ENCODE peak calls at places on chromosome 15, in seven cellular contexts. I, X, Z, N, T, B and K are unnamed samples.

GRCh38 chr15:69145694-69146492 is 14.5 kb upstream of the GLCE start:
- DNase-seq in I (no peak), X (no peak), Z (no peak), N (no peak), T (no peak), B (no peak), K (no peak)

GRCh38 chr15:29904731-29905417 is 82.6 kb upstream of the TJP1 start:
- DNase-seq in I (no peak), X (no peak), Z (no peak), N (no peak), T (no peak), B (no peak), K (no peak)

GRCh38 chr15:100216177-100216576 is 125.6 kb downstream of the ADAMTS17 start:
- DNase-seq in I (no peak), X (no peak), Z (peak; percentile 67), N (no peak), T (no peak), B (no peak), K (peak; percentile 22)

GRCh38 chr15:57914350-57915055 is 151.0 kb downstream of the ALDH1A2 start:
- DNase-seq in I (no peak), X (no peak), Z (no peak), N (peak; percentile 56), T (peak; percentile 28), B (no peak), K (no peak)

GRCh38 chr15:41936649-41937567 is 35.4 kb downstream of the EHD4 start:
- DNase-seq in I (no peak), X (peak; percentile 48), Z (peak; percentile 75), N (peak; percentile 46), T (no peak), B (no peak), K (no peak)

GRCh38 chr15:34341922-34342736 is 807 bp downstream of the NOP10 start:
- DNase-seq in I (no peak), X (no peak), Z (no peak), N (no peak), T (no peak), B (no peak), K (no peak)

GRCh38 chr15:35327789-35328188 is 218.2 kb downstream of the DPH6 start:
- DNase-seq in I (no peak), X (no peak), Z (no peak), N (no peak), T (no peak), B (no peak), K (no peak)

GRCh38 chr15:76932090-76932966 is 779 bp downstream of the RCN2 start:
- DNase-seq in I (no peak), X (no peak), Z (no peak), N (no peak), T (no peak), B (no peak), K (no peak)

GRCh38 chr15:70512772-70513362 is 250.5 kb downstream of the UACA start:
- DNase-seq in I (no peak), X (peak; percentile 50), Z (no peak), N (peak; percentile 50), T (no peak), B (no peak), K (no peak)

GRCh38 chr15:52018693-52019393 is at the start of gene MAPK6:
- DNase-seq in I (peak; percentile 71), X (peak; percentile 97), Z (peak; percentile 95), N (peak; percentile 95), T (peak; percentile 100), B (peak; percentile 93), K (peak; percentile 98)

GRCh38 chr15:43872416-43873020 is 45.7 kb downstream of the WDR76 start:
- DNase-seq in I (peak; percentile 4), X (no peak), Z (no peak), N (peak; percentile 11), T (no peak), B (no peak), K (peak; percentile 27)

GRCh38 chr15:72423256-72423655 is 25.2 kb downstream of the TMEM202 start:
- DNase-seq in I (no peak), X (no peak), Z (no peak), N (no peak), T (no peak), B (no peak), K (no peak)

GRCh38 chr15:65583701-65584100 is 27.2 kb downstream of the INTS14 start:
- DNase-seq in I (peak; percentile 28), X (no peak), Z (no peak), N (peak; percentile 13), T (no peak), B (no peak), K (no peak)

GRCh38 chr15:39583586-39584265 is 2.8 kb downstream of the THBS1 start:
- DNase-seq in I (no peak), X (no peak), Z (no peak), N (peak; percentile 75), T (no peak), B (no peak), K (no peak)

GRCh38 chr15:77013786-77014136 is 18.8 kb downstream of the PSTPIP1 start:
- DNase-seq in I (no peak), X (peak; percentile 49), Z (no peak), N (peak; percentile 53), T (no peak), B (no peak), K (no peak)

GRCh38 chr15:43751885-43752284 is 5.6 kb downstream of the PDIA3 start:
- DNase-seq in I (no peak), X (no peak), Z (no peak), N (no peak), T (no peak), B (no peak), K (no peak)

GRCh38 chr15:100309984-100310291 is 31.8 kb downstream of the ADAMTS17 start:
- DNase-seq in I (no peak), X (no peak), Z (no peak), N (no peak), T (no peak), B (no peak), K (no peak)

GRCh38 chr15:29887719-29888118 is 65.5 kb upstream of the TJP1 start:
- DNase-seq in I (no peak), X (no peak), Z (no peak), N (no peak), T (no peak), B (no peak), K (no peak)

GRCh38 chr15:91385301-91385700 is 285.2 kb downstream of the SV2B start:
- DNase-seq in I (no peak), X (no peak), Z (no peak), N (no peak), T (no peak), B (no peak), K (no peak)

GRCh38 chr15:45037936-45038335 is 14.9 kb downstream of the SORD start:
- DNase-seq in I (no peak), X (no peak), Z (no peak), N (no peak), T (no peak), B (no peak), K (no peak)
- H3K36me3 ChIP-seq in I (no peaks in the 10 kb centered on the region), X (no peaks in the 10 kb centered on the region), Z (peaks cover 6% of the 10 kb centered on the region), N (no peaks in the 10 kb centered on the region), T (no peaks in the 10 kb centered on the region), B (no peaks in the 10 kb centered on the region), K (no peaks in the 10 kb centered on the region)

GRCh38 chr15:96330450-96331140 is at the start of gene NR2F2:
- DNase-seq in I (peak; percentile 53), X (peak; percentile 98), Z (peak; percentile 95), N (peak; percentile 94), T (peak; percentile 98), B (peak; percentile 98), K (peak; percentile 97)
- TF ChIP-seq EP300 in I (no peak), X (no peak), Z (no peak), N (no peak), T (no peak), B (peak; percentile 63), K (peak; percentile 57)

GRCh38 chr15:64138542-64138941 is 13.0 kb upstream of the SNX22 start:
- DNase-seq in I (no peak), X (no peak), Z (no peak), N (no peak), T (no peak), B (no peak), K (no peak)

GRCh38 chr15:64144192-64144564 is 7.4 kb upstream of the SNX22 start:
- DNase-seq in I (no peak), X (no peak), Z (peak; percentile 40), N (no peak), T (no peak), B (no peak), K (peak; percentile 9)

GRCh38 chr15:64144565-64145281 is 6.8 kb upstream of the SNX22 start:
- DNase-seq in I (peak; percentile 79), X (no peak), Z (no peak), N (no peak), T (no peak), B (no peak), K (no peak)

GRCh38 chr15:64143276-64143675 is 8.3 kb upstream of the SNX22 start:
- DNase-seq in I (no peak), X (no peak), Z (no peak), N (no peak), T (no peak), B (no peak), K (no peak)

DNA sequence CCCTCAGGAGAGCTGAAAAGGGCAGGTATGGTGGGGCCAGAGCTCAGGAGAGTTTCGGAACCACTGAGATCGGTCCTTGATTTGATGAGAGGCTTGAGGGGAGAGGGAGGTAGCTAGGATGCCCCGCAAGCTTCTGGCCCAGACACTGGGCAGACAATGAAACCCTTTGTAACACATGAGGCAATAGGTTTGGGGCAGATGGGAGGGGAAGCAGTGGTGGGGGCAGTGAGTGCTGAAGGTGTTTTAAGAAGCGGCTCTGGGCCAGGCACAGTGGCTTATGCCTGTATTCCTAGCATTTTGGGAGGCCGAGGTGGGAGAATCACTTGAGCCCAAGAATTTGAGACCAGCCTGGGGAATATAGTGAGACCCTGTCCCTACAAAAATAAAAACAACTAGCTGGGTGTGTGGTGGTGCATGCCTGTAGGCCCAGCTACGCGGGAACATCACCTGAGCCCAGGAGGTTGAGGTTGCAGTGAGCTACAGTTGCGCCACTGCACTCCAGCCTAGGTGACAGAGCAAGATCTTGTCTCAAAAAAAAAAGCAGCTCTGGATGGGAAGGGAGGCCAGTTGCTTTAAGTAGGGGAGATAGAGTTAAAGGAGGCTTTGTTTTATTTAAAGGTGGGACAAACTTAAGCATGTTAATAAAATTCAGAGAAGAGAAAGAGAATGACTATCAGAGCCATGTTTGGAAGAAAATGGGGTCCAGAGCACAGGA is 9.6 kb upstream of the SNX22 start:
- DNase-seq in I (no peak), X (no peak), Z (no peak), N (no peak), T (no peak), B (no peak), K (no peak)
- H3K36me3 ChIP-seq in I (peaks cover 17% of the 10 kb centered on the region), X (peaks cover 79% of the 10 kb centered on the region), Z (peaks cover 45% of the 10 kb centered on the region), N (peaks cover 11% of the 10 kb centered on the region), T (peaks cover 70% of the 10 kb centered on the region), B (peaks cover 4% of the 10 kb centered on the region), K (no peaks in the 10 kb centered on the region)

DNA sequence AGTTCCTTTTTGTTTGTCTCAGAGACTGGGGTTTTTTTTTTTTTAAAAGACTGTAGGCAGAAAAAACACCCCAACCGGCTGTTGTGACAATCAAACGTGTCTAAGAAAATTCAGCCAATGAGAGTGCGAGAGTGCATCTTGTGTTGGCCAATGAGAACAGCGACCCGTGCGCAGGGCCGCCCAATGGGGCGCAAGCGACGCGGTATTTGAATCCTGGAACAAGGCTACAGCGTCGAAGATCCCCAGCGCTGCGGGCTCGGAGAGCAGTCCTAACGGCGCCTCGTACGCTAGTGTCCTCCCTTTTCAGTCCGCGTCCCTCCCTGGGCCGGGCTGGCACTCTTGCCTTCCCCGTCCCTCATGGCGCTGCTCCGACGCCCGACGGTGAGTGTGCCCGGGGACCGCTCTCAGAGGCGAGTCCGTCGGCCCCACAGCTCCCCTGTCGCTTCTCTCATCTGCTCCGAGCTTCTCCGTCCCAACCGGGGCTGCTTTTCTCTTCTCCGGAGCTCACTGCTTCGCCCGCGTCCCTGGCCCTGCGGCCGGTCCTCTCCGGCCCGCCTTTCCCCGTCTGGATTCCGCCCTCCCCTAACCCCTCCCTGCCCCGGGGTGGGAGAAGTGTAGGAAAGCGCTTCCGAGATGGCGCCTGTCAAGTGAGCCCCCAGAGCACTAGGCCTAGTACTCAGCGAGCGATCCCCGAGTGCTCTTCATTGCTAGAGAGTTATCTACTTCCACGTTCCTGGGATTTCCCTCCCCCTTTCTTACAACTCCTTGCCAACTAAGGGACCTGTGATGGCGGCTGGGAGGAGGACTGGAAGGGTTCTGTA is at the start of gene CCNB2:
- DNase-seq in I (peak; percentile 85), X (peak; percentile 83), Z (peak; percentile 84), N (peak; percentile 86), T (peak; percentile 95), B (peak; percentile 61), K (peak; percentile 86)
- TF ChIP-seq EP300 in I (no peak), X (no peak), Z (no peak), N (no peak), T (no peak), B (no peak), K (no peak)